ENCODE peak calls at places on chromosomes 3 and 15, in six cellular contexts. E, Z, T, P, Y and M are unnamed samples.

GRCh38 chr3:105495021-105495420 is 128.3 kb downstream of the ALCAM start:
- DNase-seq in E (no peak), Z (no peak), T (no peak), P (no peak), Y (no peak), M (no peak)

GRCh38 chr3:14645453-14645852 is 6.1 kb upstream of the CCDC174 start:
- DNase-seq in E (no peak), Z (no peak), T (no peak), P (no peak), Y (no peak), M (no peak)

GRCh38 chr3:13167064-13167743 is 94.0 kb upstream of the IQSEC1 start:
- DNase-seq in E (no peak), Z (no peak), T (no peak), P (no peak), Y (peak), M (no peak)

GRCh38 chr15:38253448-38253847 is 812 bp downstream of the SPRED1 start:
- DNase-seq in E (peak), Z (no peak), T (no peak), P (no peak), Y (no peak), M (no peak)

GRCh38 chr3:99920530-99921376 is 103.1 kb downstream of the CMSS1 start:
- DNase-seq in E (no peak), Z (no peak), T (no peak), P (no peak), Y (peak), M (no peak)

GRCh38 chr3:139358857-139359562 is 15.2 kb downstream of the MRPS22 start:
- DNase-seq in E (no peak), Z (no peak), T (no peak), P (no peak), Y (no peak), M (no peak)

GRCh38 chr3:17339233-17339632 is 403.2 kb downstream of the TBC1D5 start:
- DNase-seq in E (no peak), Z (no peak), T (no peak), P (no peak), Y (no peak), M (no peak)

GRCh38 chr3:193782280-193782654 is 189.3 kb downstream of the OPA1 start:
- DNase-seq in E (peak), Z (no peak), T (no peak), P (no peak), Y (no peak), M (no peak)

GRCh38 chr3:193842029-193842782 is 249.2 kb downstream of the OPA1 start:
- DNase-seq in E (no peak), Z (peak), T (no peak), P (no peak), Y (no peak), M (no peak)

GRCh38 chr15:75531041-75531450 is 48.1 kb downstream of the PTPN9 start:
- DNase-seq in E (no peak), Z (no peak), T (no peak), P (no peak), Y (peak), M (no peak)

GRCh38 chr3:102133376-102133775 is 284.1 kb downstream of the NFKBIZ start:
- DNase-seq in E (no peak), Z (no peak), T (no peak), P (no peak), Y (no peak), M (no peak)

GRCh38 chr3:21142031-21142430 is 609.0 kb downstream of the ZNF385D start:
- DNase-seq in E (no peak), Z (no peak), T (no peak), P (no peak), Y (no peak), M (no peak)

GRCh38 chr3:49790626-49791411 is 4.5 kb upstream of the IP6K1 start:
- DNase-seq in E (peak), Z (no peak), T (no peak), P (no peak), Y (no peak), M (no peak)

GRCh38 chr3:195352895-195353488 is 82.0 kb upstream of the XXYLT1 start:
- DNase-seq in E (peak), Z (no peak), T (no peak), P (no peak), Y (no peak), M (no peak)

GRCh38 chr3:129230311-129231019 is 18.9 kb upstream of the COPG1 start:
- DNase-seq in E (peak), Z (no peak), T (peak), P (peak), Y (no peak), M (no peak)

GRCh38 chr3:187222801-187223200 is 25.5 kb downstream of the RTP1 start:
- DNase-seq in E (no peak), Z (no peak), T (no peak), P (no peak), Y (no peak), M (no peak)

GRCh38 chr3:160372780-160373179 is 26.2 kb downstream of the IFT80 start:
- DNase-seq in E (peak), Z (no peak), T (no peak), P (no peak), Y (no peak), M (no peak)

GRCh38 chr3:170012683-170013400 is 25.0 kb upstream of the GPR160 start:
- DNase-seq in E (no peak), Z (no peak), T (no peak), P (no peak), Y (no peak), M (no peak)

GRCh38 chr3:17544632-17545031 is 197.8 kb downstream of the TBC1D5 start:
- DNase-seq in E (no peak), Z (no peak), T (no peak), P (no peak), Y (no peak), M (no peak)

GRCh38 chr3:142958707-142959106 is 4.8 kb downstream of the PAQR9 start:
- DNase-seq in E (peak), Z (no peak), T (no peak), P (peak), Y (no peak), M (no peak)

GRCh38 chr3:131326307-131326706 is 55.3 kb upstream of the NUDT16 start:
- DNase-seq in E (peak), Z (no peak), T (no peak), P (no peak), Y (no peak), M (no peak)

GRCh38 chr3:52094591-52095485 is 38.5 kb upstream of the DUSP7 start:
- DNase-seq in E (no peak), Z (no peak), T (no peak), P (no peak), Y (peak), M (no peak)

GRCh38 chr15:46126581-46126980 is 491.8 kb downstream of the SQOR start:
- DNase-seq in E (peak), Z (no peak), T (no peak), P (no peak), Y (no peak), M (no peak)

GRCh38 chr3:149902498-149903139 is 68.1 kb downstream of the PFN2 start:
- DNase-seq in E (no peak), Z (no peak), T (no peak), P (no peak), Y (no peak), M (no peak)

GRCh38 chr3:55621026-55621422 is 133.9 kb upstream of the WNT5A start:
- DNase-seq in E (no peak), Z (no peak), T (no peak), P (no peak), Y (no peak), M (no peak)

GRCh38 chr3:69579527-69580165 is 159.6 kb upstream of the MITF start:
- DNase-seq in E (no peak), Z (no peak), T (no peak), P (no peak), Y (no peak), M (no peak)

GRCh38 chr15:48939686-48940085 is 24.0 kb downstream of the SHC4 start:
- DNase-seq in E (peak), Z (no peak), T (no peak), P (no peak), Y (no peak), M (no peak)

GRCh38 chr3:11776346-11776745 is 70.3 kb downstream of the TAMM41 start:
- DNase-seq in E (no peak), Z (no peak), T (no peak), P (no peak), Y (no peak), M (no peak)

GRCh38 chr3:184769771-184770170 is 42.2 kb upstream of the VPS8 start:
- DNase-seq in E (no peak), Z (no peak), T (no peak), P (no peak), Y (peak), M (no peak)

GRCh38 chr3:123610331-123610730 is 25.5 kb upstream of the HACD2 start:
- DNase-seq in E (no peak), Z (no peak), T (no peak), P (no peak), Y (no peak), M (no peak)

GRCh38 chr3:4350789-4351163 is 47.6 kb downstream of the SETMAR start:
- DNase-seq in E (peak), Z (peak), T (peak), P (peak), Y (no peak), M (peak)

GRCh38 chr15:49741721-49742120 is 120.9 kb downstream of the DTWD1 start:
- DNase-seq in E (no peak), Z (no peak), T (no peak), P (no peak), Y (no peak), M (no peak)

GRCh38 chr15:88243156-88243555 is 13.4 kb downstream of the NTRK3 start:
- DNase-seq in E (no peak), Z (no peak), T (no peak), P (no peak), Y (peak), M (no peak)